ENCODE peak calls at places on chromosomes 5 and 9, in seven cellular contexts. B is spleen, Q is Peyer's patch, O is upper lobe of left lung, X is NB4, Z is IMR-90, R is tibial nerve. Y is an unnamed sample.

GRCh38 chr5:167840736-167841135 is 450.7 kb upstream of the WWC1 start:
- DNase-seq in B (no peak), Q (no peak), O (no peak), X (no peak), Z (no peak), R (no peak), Y (no peak)

GRCh38 chr5:119328753-119329602 is 26.8 kb upstream of the TNFAIP8 start:
- DNase-seq in B (no peak), Q (no peak), O (peak; percentile 23), X (no peak), Z (peak; percentile 87), R (no peak), Y (no peak)

GRCh38 chr9:11549311-11549794 is 936.6 kb upstream of the PTPRD start:
- DNase-seq in B (peak; percentile 44), Q (no peak), O (peak; percentile 36), X (no peak), Z (no peak), R (no peak), Y (no peak)

GRCh38 chr5:113140837-113141661 is 164.5 kb downstream of the DCP2 start:
- DNase-seq in B (no peak), Q (no peak), O (no peak), X (no peak), Z (peak; percentile 94), R (peak; percentile 42), Y (peak; percentile 31)

GRCh38 chr9:130518943-130519772 is 60.2 kb upstream of the FUBP3 start:
- DNase-seq in B (no peak), Q (no peak), O (no peak), X (no peak), Z (no peak), R (no peak), Y (no peak)

GRCh38 chr9:117555964-117556629 is 141.2 kb upstream of the ASTN2 start:
- DNase-seq in B (no peak), Q (peak; percentile 77), O (no peak), X (peak; percentile 60), Z (no peak), R (peak; percentile 17), Y (no peak)

GRCh38 chr9:128412120-128412790 is 8.4 kb upstream of the CERCAM start:
- DNase-seq in B (no peak), Q (peak; percentile 61), O (no peak), X (peak; percentile 73), Z (peak; percentile 31), R (peak; percentile 46), Y (no peak)

GRCh38 chr5:143262393-143263174 is 140.9 kb downstream of the NR3C1 start:
- DNase-seq in B (no peak), Q (no peak), O (no peak), X (peak; percentile 16), Z (peak; percentile 99), R (no peak), Y (no peak)

GRCh38 chr9:133051966-133052539 is 9.7 kb upstream of the CEL start:
- DNase-seq in B (no peak), Q (peak; percentile 43), O (no peak), X (no peak), Z (no peak), R (no peak), Y (no peak)

GRCh38 chr5:135489466-135490244 is 37.5 kb upstream of the TIFAB start:
- DNase-seq in B (no peak), Q (no peak), O (peak; percentile 80), X (no peak), Z (no peak), R (no peak), Y (no peak)

GRCh38 chr9:113274474-113275146 is 762 bp downstream of the CDC26 start:
- DNase-seq in B (no peak), Q (no peak), O (no peak), X (peak; percentile 73), Z (peak; percentile 64), R (peak; percentile 64), Y (no peak)

GRCh38 chr9:17531642-17532254 is 47.1 kb upstream of the SH3GL2 start:
- DNase-seq in B (no peak), Q (no peak), O (no peak), X (peak; percentile 68), Z (peak; percentile 60), R (peak; percentile 61), Y (no peak)

GRCh38 chr5:57338068-57338848 is 144.4 kb downstream of the ACTBL2 start:
- DNase-seq in B (no peak), Q (no peak), O (no peak), X (peak; percentile 58), Z (no peak), R (no peak), Y (no peak)

GRCh38 chr5:95673076-95673475 is 9.7 kb downstream of the SPATA9 start:
- DNase-seq in B (no peak), Q (no peak), O (no peak), X (peak; percentile 64), Z (peak; percentile 40), R (peak; percentile 15), Y (peak; percentile 13)

GRCh38 chr9:107693620-107694326 is 204.2 kb upstream of the KLF4 start:
- DNase-seq in B (no peak), Q (no peak), O (no peak), X (no peak), Z (peak; percentile 64), R (no peak), Y (no peak)

GRCh38 chr9:79123419-79123818 is 448.3 kb upstream of the TLE4 start:
- DNase-seq in B (no peak), Q (no peak), O (no peak), X (no peak), Z (peak; percentile 48), R (no peak), Y (no peak)

GRCh38 chr5:169279125-169279524 is 21.8 kb downstream of the SLIT3 start:
- DNase-seq in B (no peak), Q (no peak), O (no peak), X (no peak), Z (no peak), R (no peak), Y (no peak)

GRCh38 chr9:94758844-94759243 is 32.3 kb downstream of the AOPEP start:
- DNase-seq in B (no peak), Q (no peak), O (no peak), X (no peak), Z (no peak), R (no peak), Y (no peak)

GRCh38 chr5:163878490-163878889 is 373.1 kb downstream of the MAT2B start:
- DNase-seq in B (no peak), Q (no peak), O (no peak), X (no peak), Z (no peak), R (no peak), Y (no peak)

GRCh38 chr9:127706836-127707241 is at the start of gene CFAP157:
- DNase-seq in B (no peak), Q (no peak), O (no peak), X (peak; percentile 27), Z (no peak), R (no peak), Y (no peak)

GRCh38 chr5:30042677-30043076 is 1150.8 kb upstream of the CDH6 start:
- DNase-seq in B (peak; percentile 56), Q (no peak), O (peak; percentile 32), X (no peak), Z (no peak), R (no peak), Y (no peak)

GRCh38 chr9:127537792-127538191 is 74.3 kb upstream of the STXBP1 start:
- DNase-seq in B (no peak), Q (no peak), O (no peak), X (no peak), Z (no peak), R (no peak), Y (no peak)

GRCh38 chr5:17426104-17426739 is 71.8 kb upstream of the TAF11L2 start:
- DNase-seq in B (no peak), Q (no peak), O (no peak), X (no peak), Z (no peak), R (no peak), Y (no peak)
- H3K4me3 ChIP-seq in B (no peak overlapping the region), Q (no peak overlapping the region), O (no peak overlapping the region), X (no peak overlapping the region), Z (no peak overlapping the region), R (no peak overlapping the region), Y (no peak overlapping the region)

DNA sequence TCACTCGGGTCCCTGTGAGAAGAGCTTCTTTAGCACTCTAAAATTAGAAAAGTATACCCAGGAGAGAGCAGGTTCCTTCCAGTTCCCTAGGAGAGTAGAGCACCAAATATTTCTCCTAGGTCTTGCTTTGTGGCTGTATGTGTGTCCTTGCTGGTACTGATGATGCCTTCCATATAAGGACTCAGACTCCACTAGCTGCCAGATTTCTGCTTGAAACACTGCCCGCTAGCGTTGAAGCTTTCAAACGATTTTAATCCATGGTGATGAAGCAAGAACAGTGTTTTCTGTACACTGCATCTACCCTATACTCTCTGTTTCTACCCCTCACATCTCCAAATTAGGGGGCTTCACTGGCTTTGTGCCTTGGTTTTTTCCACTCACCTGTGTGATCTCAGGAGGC is 2.4 kb upstream of the SMC2 start:
- DNase-seq in B (no peak), Q (no peak), O (no peak), X (peak; percentile 59), Z (peak; percentile 78), R (no peak), Y (peak; percentile 11)
- TF ChIP-seq CTCF in B (no peak), Q (no peak), O (peak; percentile 21), X (no peak), Z (peak; percentile 54), R (no peak), Y (no peak)

DNA sequence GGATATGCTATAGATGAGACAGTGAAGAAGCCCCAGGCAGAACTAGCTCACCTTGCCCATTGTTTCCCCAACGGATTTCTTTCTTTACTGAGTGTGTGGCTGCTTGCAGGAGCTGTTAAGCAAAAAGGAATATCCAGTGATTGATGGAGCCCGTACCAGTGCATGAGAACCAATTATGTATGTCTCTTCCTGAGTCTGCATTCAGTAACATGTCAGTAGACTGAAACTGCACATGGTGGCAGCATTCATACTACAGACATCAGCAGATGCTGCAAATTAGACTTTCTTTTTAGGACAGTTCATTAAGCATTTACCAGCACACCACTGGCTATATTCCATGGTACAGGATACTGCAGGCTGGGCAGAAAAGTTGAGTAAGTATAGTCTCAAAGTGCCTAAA is 90.3 kb upstream of the PLCXD3 start:
- DNase-seq in B (no peak), Q (no peak), O (no peak), X (no peak), Z (no peak), R (no peak), Y (no peak)
- TF ChIP-seq POLR2A in B (no peak), Q (no peak), O (no peak), X (no peak), Z (no peak), R (no peak), Y (no peak)

GRCh38 chr5:223791-224190 is 5.7 kb downstream of the SDHA start:
- DNase-seq in B (no peak), Q (no peak), O (no peak), X (no peak), Z (no peak), R (no peak), Y (no peak)

GRCh38 chr5:218457-219289 is 553 bp downstream of the SDHA start:
- DNase-seq in B (peak; percentile 91), Q (peak; percentile 72), O (peak; percentile 91), X (peak; percentile 69), Z (peak; percentile 19), R (no peak), Y (peak; percentile 49)

GRCh38 chr5:217860-218456 is at the start of the genes CCDC127 and SDHA:
- DNase-seq in B (peak; percentile 98), Q (peak; percentile 97), O (peak; percentile 100), X (peak; percentile 94), Z (peak; percentile 86), R (peak; percentile 88), Y (peak; percentile 96)

GRCh38 chr5:219492-219891 is 1.4 kb downstream of the SDHA start:
- DNase-seq in B (no peak), Q (peak; percentile 53), O (no peak), X (peak; percentile 57), Z (peak; percentile 50), R (peak; percentile 10), Y (no peak)

GRCh38 chr5:220008-220407 is 1.9 kb downstream of the SDHA start:
- DNase-seq in B (no peak), Q (no peak), O (no peak), X (no peak), Z (no peak), R (no peak), Y (no peak)
- H3K4me3 ChIP-seq in B (peak overlapping the region; percentile 82), Q (peak overlapping the region; percentile 95), O (no peak overlapping the region), X (peak overlapping the region; percentile 96), Z (no peak overlapping the region), R (peak overlapping the region; percentile 92), Y (peak overlapping the region; percentile 97)